ENCODE peak calls at places on chromosomes 2 and 18, in five cellular contexts. One of them, this sample, is unnamed.

GRCh38 chr2:100292022-100292580 is 30.2 kb downstream of the LONRF2 start:
- DNase-seq in IMR-90: peak; percentile 96
- DNase-seq in kidney: no peak
- DNase-seq in hepatocyte: peak; percentile 94
- DNase-seq in thyroid gland: peak; percentile 88
- DNase-seq in this sample: no peak

GRCh38 chr2:3523551-3524041 is 4.3 kb upstream of the ADI1 start:
- DNase-seq in IMR-90: peak; percentile 49
- DNase-seq in kidney: no peak
- DNase-seq in hepatocyte: peak; percentile 42
- DNase-seq in thyroid gland: no peak
- DNase-seq in this sample: no peak

GRCh38 chr2:138373993-138374408 is 127.6 kb upstream of the SPOPL start:
- DNase-seq in IMR-90: peak; percentile 52
- DNase-seq in kidney: no peak
- DNase-seq in hepatocyte: peak; percentile 61
- DNase-seq in thyroid gland: no peak
- DNase-seq in this sample: no peak

GRCh38 chr18:66548747-66549146 is 55.1 kb downstream of the CDH19 start:
- DNase-seq in IMR-90: no peak
- DNase-seq in kidney: no peak
- DNase-seq in hepatocyte: no peak
- DNase-seq in thyroid gland: no peak
- DNase-seq in this sample: no peak

GRCh38 chr2:105873721-105874120 is 129.0 kb downstream of the NCK2 start:
- DNase-seq in IMR-90: peak; percentile 89
- DNase-seq in kidney: no peak
- DNase-seq in hepatocyte: peak; percentile 59
- DNase-seq in thyroid gland: no peak
- DNase-seq in this sample: no peak

GRCh38 chr2:214497489-214497888 is 86.6 kb downstream of the VWC2L start:
- DNase-seq in IMR-90: peak; percentile 77
- DNase-seq in kidney: no peak
- DNase-seq in hepatocyte: no peak
- DNase-seq in thyroid gland: no peak
- DNase-seq in this sample: no peak

GRCh38 chr2:28582595-28582994 is 86.7 kb downstream of the PLB1 start:
- DNase-seq in IMR-90: no peak
- DNase-seq in kidney: no peak
- DNase-seq in hepatocyte: no peak
- DNase-seq in thyroid gland: no peak
- DNase-seq in this sample: no peak

GRCh38 chr2:143705108-143705686 is 576.0 kb downstream of the ARHGAP15 start:
- DNase-seq in IMR-90: peak; percentile 76
- DNase-seq in kidney: no peak
- DNase-seq in hepatocyte: no peak
- DNase-seq in thyroid gland: no peak
- DNase-seq in this sample: no peak

GRCh38 chr2:98768765-98769476 is 38.0 kb upstream of the MGAT4A start:
- DNase-seq in IMR-90: no peak
- DNase-seq in kidney: no peak
- DNase-seq in hepatocyte: no peak
- DNase-seq in thyroid gland: no peak
- DNase-seq in this sample: peak; percentile 67

GRCh38 chr18:46411862-46412690 is 244.9 kb downstream of the LOXHD1 start:
- DNase-seq in IMR-90: no peak
- DNase-seq in kidney: no peak
- DNase-seq in hepatocyte: no peak
- DNase-seq in thyroid gland: peak; percentile 74
- DNase-seq in this sample: no peak

GRCh38 chr18:41974661-41975286 is 19.7 kb downstream of the PIK3C3 start:
- DNase-seq in IMR-90: no peak
- DNase-seq in kidney: no peak
- DNase-seq in hepatocyte: no peak
- DNase-seq in thyroid gland: no peak
- DNase-seq in this sample: no peak

GRCh38 chr2:191950132-191950885 is 103.4 kb upstream of the CAVIN2 start:
- DNase-seq in IMR-90: peak; percentile 73
- DNase-seq in kidney: no peak
- DNase-seq in hepatocyte: no peak
- DNase-seq in thyroid gland: no peak
- DNase-seq in this sample: no peak

GRCh38 chr2:191951832-191952231 is 104.9 kb upstream of the CAVIN2 start:
- DNase-seq in IMR-90: no peak
- DNase-seq in kidney: no peak
- DNase-seq in hepatocyte: no peak
- DNase-seq in thyroid gland: peak; percentile 94
- DNase-seq in this sample: no peak

GRCh38 chr2:191952515-191953270 is 105.8 kb upstream of the CAVIN2 start:
- DNase-seq in IMR-90: no peak
- DNase-seq in kidney: no peak
- DNase-seq in hepatocyte: no peak
- DNase-seq in thyroid gland: no peak
- DNase-seq in this sample: no peak

GRCh38 chr2:191957996-191958860 is 111.3 kb upstream of the CAVIN2 start:
- DNase-seq in IMR-90: no peak
- DNase-seq in kidney: no peak
- DNase-seq in hepatocyte: no peak
- DNase-seq in thyroid gland: no peak
- DNase-seq in this sample: no peak

GRCh38 chr2:191954446-191954845 is 107.6 kb upstream of the CAVIN2 start:
- DNase-seq in IMR-90: no peak
- DNase-seq in kidney: no peak
- DNase-seq in hepatocyte: no peak
- DNase-seq in thyroid gland: no peak
- DNase-seq in this sample: no peak
- H3K9me3 ChIP-seq in IMR-90: no peaks in the 10 kb centered on the region
- H3K9me3 ChIP-seq in kidney: no peaks in the 10 kb centered on the region
- H3K9me3 ChIP-seq in hepatocyte: no peaks in the 10 kb centered on the region
- H3K9me3 ChIP-seq in thyroid gland: no peaks in the 10 kb centered on the region
- H3K9me3 ChIP-seq in this sample: no peaks in the 10 kb centered on the region

DNA sequence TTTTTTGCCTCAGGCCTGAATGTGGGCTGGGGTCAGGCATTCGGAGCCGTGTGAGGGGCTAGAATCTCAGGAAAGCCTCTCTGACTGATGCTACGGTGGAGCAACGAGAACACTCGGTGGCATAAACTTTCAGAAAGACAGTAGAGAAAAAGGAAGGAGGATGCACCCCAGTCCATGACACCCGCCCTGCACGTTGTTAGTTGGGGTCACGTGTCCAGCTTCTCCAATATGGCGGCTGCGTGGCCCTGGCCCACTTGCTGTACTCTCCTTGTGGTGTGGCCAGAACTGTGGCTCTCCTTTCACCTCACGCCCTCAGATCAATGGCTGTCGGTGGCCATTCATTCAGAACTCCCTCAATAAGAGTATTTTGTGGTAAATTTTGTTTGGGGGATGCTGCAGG is 131.2 kb downstream of the KCTD1 start:
- DNase-seq in IMR-90: no peak
- DNase-seq in kidney: no peak
- DNase-seq in hepatocyte: no peak
- DNase-seq in thyroid gland: no peak
- DNase-seq in this sample: no peak
- H3K9me3 ChIP-seq in IMR-90: no peaks in the 10 kb centered on the region
- H3K9me3 ChIP-seq in kidney: no peaks in the 10 kb centered on the region
- H3K9me3 ChIP-seq in hepatocyte: no peaks in the 10 kb centered on the region
- H3K9me3 ChIP-seq in thyroid gland: no peaks in the 10 kb centered on the region
- H3K9me3 ChIP-seq in this sample: no peaks in the 10 kb centered on the region

DNA sequence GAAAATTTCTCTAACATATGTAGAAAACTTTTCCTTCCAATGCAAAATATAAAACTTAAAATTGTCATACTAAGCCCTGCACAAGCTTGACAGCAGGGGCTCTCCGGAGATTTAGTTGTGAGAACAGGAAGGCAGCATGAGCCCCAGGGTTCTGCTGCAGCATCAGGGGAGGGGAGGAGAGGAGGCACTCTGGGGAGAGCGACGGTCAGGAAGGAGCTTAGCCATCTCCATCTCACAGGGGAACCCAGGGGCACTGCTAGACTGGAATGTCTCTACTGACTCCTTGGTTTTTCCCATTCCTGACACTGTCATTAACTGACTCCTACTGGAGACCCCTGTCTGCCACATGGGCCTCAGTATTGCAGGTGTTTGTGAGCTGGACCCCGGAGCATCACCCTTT is 123.6 kb downstream of the GPR39 start:
- DNase-seq in IMR-90: no peak
- DNase-seq in kidney: no peak
- DNase-seq in hepatocyte: no peak
- DNase-seq in thyroid gland: no peak
- DNase-seq in this sample: no peak
- H3K9me3 ChIP-seq in IMR-90: peaks cover 6% of the 10 kb centered on the region
- H3K9me3 ChIP-seq in kidney: peaks cover 33% of the 10 kb centered on the region
- H3K9me3 ChIP-seq in hepatocyte: no peaks in the 10 kb centered on the region
- H3K9me3 ChIP-seq in thyroid gland: no peaks in the 10 kb centered on the region
- H3K9me3 ChIP-seq in this sample: no peaks in the 10 kb centered on the region

GRCh38 chr2:16030206-16031054 is 90.1 kb downstream of the MYCN start:
- DNase-seq in IMR-90: no peak
- DNase-seq in kidney: no peak
- DNase-seq in hepatocyte: no peak
- DNase-seq in thyroid gland: no peak
- DNase-seq in this sample: no peak

GRCh38 chr2:16032282-16033031 is 92.1 kb downstream of the MYCN start:
- DNase-seq in IMR-90: no peak
- DNase-seq in kidney: no peak
- DNase-seq in hepatocyte: no peak
- DNase-seq in thyroid gland: no peak
- DNase-seq in this sample: no peak

GRCh38 chr2:16033032-16033293 is 92.6 kb downstream of the MYCN start:
- DNase-seq in IMR-90: no peak
- DNase-seq in kidney: no peak
- DNase-seq in hepatocyte: no peak
- DNase-seq in thyroid gland: no peak
- DNase-seq in this sample: no peak

GRCh38 chr2:16031848-16032159 is 91.5 kb downstream of the MYCN start:
- DNase-seq in IMR-90: no peak
- DNase-seq in kidney: no peak
- DNase-seq in hepatocyte: no peak
- DNase-seq in thyroid gland: peak; percentile 86
- DNase-seq in this sample: no peak

DNA sequence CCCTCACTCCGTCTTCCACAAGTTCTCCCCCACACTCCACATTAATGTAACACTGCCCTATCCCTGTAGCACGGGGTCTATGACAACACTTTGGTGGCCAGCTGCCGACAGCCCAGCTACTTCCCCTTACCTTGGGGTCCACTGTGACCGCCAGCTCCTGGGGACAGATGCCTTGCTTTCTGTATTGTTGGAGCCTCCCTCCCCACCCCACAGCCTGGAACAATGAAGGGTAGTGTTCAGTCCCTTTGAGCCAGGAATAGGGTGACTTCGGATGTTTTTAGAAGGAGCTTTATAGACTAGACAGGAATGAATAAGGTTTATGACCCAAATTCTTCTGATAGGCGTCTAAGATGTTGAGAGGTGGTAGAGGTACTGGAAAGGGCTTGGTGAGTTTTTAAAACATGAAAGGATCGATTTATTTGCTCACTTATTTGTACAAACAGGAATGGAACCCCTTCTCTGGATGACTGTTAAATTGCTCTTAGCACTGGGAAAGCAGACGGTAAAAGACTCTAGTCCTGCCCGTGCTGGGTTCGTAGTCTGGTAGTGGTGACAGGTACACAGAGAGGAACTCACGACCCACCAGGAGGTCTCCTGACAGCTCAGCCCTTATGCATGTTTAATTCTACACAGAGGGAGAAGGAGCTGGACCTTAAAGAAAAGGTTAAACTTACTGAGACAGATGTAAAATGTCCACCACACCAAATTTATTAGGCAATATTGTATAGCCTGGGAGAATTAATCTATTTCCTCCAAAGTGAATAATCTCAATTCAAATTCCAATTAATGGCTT is 90.9 kb downstream of the MYCN start:
- DNase-seq in IMR-90: no peak
- DNase-seq in kidney: no peak
- DNase-seq in hepatocyte: no peak
- DNase-seq in thyroid gland: no peak
- DNase-seq in this sample: no peak
- H3K9me3 ChIP-seq in IMR-90: peaks cover 42% of the 10 kb centered on the region
- H3K9me3 ChIP-seq in kidney: no peaks in the 10 kb centered on the region
- H3K9me3 ChIP-seq in hepatocyte: no peaks in the 10 kb centered on the region
- H3K9me3 ChIP-seq in thyroid gland: no peaks in the 10 kb centered on the region
- H3K9me3 ChIP-seq in this sample: no peaks in the 10 kb centered on the region

GRCh38 chr18:56148373-56148772 is 490.0 kb downstream of the TXNL1 start:
- DNase-seq in IMR-90: peak; percentile 97
- DNase-seq in kidney: no peak
- DNase-seq in hepatocyte: no peak
- DNase-seq in thyroid gland: no peak
- DNase-seq in this sample: no peak
- H3K9me3 ChIP-seq in IMR-90: no peaks in the 10 kb centered on the region
- H3K9me3 ChIP-seq in kidney: no peaks in the 10 kb centered on the region
- H3K9me3 ChIP-seq in hepatocyte: no peaks in the 10 kb centered on the region
- H3K9me3 ChIP-seq in thyroid gland: no peaks in the 10 kb centered on the region
- H3K9me3 ChIP-seq in this sample: no peaks in the 10 kb centered on the region

GRCh38 chr2:172062402-172063004 is 22.8 kb upstream of the DLX1 start:
- DNase-seq in IMR-90: no peak
- DNase-seq in kidney: no peak
- DNase-seq in hepatocyte: no peak
- DNase-seq in thyroid gland: no peak
- DNase-seq in this sample: no peak

GRCh38 chr2:172058660-172059059 is 26.6 kb upstream of the DLX1 start:
- DNase-seq in IMR-90: no peak
- DNase-seq in kidney: no peak
- DNase-seq in hepatocyte: no peak
- DNase-seq in thyroid gland: no peak
- DNase-seq in this sample: no peak

GRCh38 chr2:172065086-172065485 is 20.2 kb upstream of the DLX1 start:
- DNase-seq in IMR-90: no peak
- DNase-seq in kidney: no peak
- DNase-seq in hepatocyte: no peak
- DNase-seq in thyroid gland: no peak
- DNase-seq in this sample: no peak

GRCh38 chr2:172066394-172066863 is 18.9 kb upstream of the DLX1 start:
- DNase-seq in IMR-90: no peak
- DNase-seq in kidney: no peak
- DNase-seq in hepatocyte: no peak
- DNase-seq in thyroid gland: no peak
- DNase-seq in this sample: no peak

DNA sequence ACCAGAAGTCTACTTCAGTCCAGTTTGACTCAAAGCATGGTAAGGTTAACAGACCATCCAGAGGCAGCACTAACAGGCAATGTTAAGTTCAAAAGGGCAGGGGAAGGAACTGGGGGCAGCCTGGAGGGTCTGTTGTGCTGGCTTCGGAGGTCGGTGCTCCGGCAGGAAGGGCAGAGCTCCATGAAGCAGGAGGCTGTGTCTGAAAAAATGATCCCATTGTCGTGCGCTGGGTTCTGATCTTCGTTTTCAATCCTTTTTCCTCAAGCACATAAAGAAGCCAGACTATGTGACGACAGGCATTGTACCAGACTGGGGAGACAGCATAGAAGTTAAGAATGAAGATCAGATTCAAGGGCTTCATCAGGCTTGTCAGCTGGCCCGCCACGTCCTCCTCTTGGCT is 21.9 kb upstream of the DLX1 start:
- DNase-seq in IMR-90: no peak
- DNase-seq in kidney: no peak
- DNase-seq in hepatocyte: no peak
- DNase-seq in thyroid gland: no peak
- DNase-seq in this sample: no peak
- H3K9me3 ChIP-seq in IMR-90: no peaks in the 10 kb centered on the region
- H3K9me3 ChIP-seq in kidney: no peaks in the 10 kb centered on the region
- H3K9me3 ChIP-seq in hepatocyte: no peaks in the 10 kb centered on the region
- H3K9me3 ChIP-seq in thyroid gland: no peaks in the 10 kb centered on the region
- H3K9me3 ChIP-seq in this sample: no peaks in the 10 kb centered on the region

This sample was measured in spleen.